ENCODE peak calls at places on chromosomes 2 and 18, in eight cellular contexts. Y is A673; W is endodermal cell; E is lower leg skin; H is activated CD8-positive, alpha-beta T cell treated with anti-CD3 and anti-CD28 coated beads for 36 hours; S is choroid plexus epithelial cell; P is progenitor cell of endocrine pancreas; V is AG10803. C is an unnamed sample.

GRCh38 chr18:8525692-8526091 is 83.5 kb upstream of the RAB12 start:
- DNase-seq in Y (no peak), W (peak), E (no peak), H (peak), S (no peak), P (no peak), V (no peak), C (no peak)

GRCh38 chr2:224723606-224724217 is 7.5 kb upstream of the CCDC195 start:
- DNase-seq in Y (no peak), W (no peak), E (no peak), H (no peak), S (peak), P (no peak), V (peak), C (peak)

GRCh38 chr2:185477452-185477851 is 261.2 kb upstream of the FSIP2 start:
- DNase-seq in Y (no peak), W (no peak), E (no peak), H (no peak), S (no peak), P (no peak), V (no peak), C (no peak)

GRCh38 chr2:36339819-36340218 is 15.8 kb upstream of the CRIM1 start:
- DNase-seq in Y (no peak), W (no peak), E (no peak), H (no peak), S (peak), P (no peak), V (peak), C (no peak)

GRCh38 chr18:46398005-46398404 is 259.0 kb downstream of the LOXHD1 start:
- DNase-seq in Y (no peak), W (no peak), E (no peak), H (no peak), S (no peak), P (no peak), V (no peak), C (no peak)

GRCh38 chr2:30577151-30577550 is 130.1 kb downstream of the LCLAT1 start:
- DNase-seq in Y (no peak), W (no peak), E (no peak), H (no peak), S (no peak), P (no peak), V (no peak), C (no peak)

GRCh38 chr18:63339920-63340484 is 20.4 kb upstream of the BCL2 start:
- DNase-seq in Y (peak), W (peak), E (no peak), H (peak), S (peak), P (no peak), V (peak), C (no peak)

GRCh38 chr2:166361351-166362153 is 14.2 kb downstream of the SCN9A start:
- DNase-seq in Y (peak), W (no peak), E (no peak), H (no peak), S (peak), P (no peak), V (peak), C (no peak)

GRCh38 chr2:134206573-134206972 is 47.3 kb upstream of the MGAT5 start:
- DNase-seq in Y (peak), W (no peak), E (no peak), H (peak), S (peak), P (no peak), V (peak), C (no peak)

GRCh38 chr2:12479042-12479601 is 237.6 kb upstream of the TRIB2 start:
- DNase-seq in Y (no peak), W (no peak), E (no peak), H (no peak), S (peak), P (no peak), V (no peak), C (no peak)

GRCh38 chr2:70733428-70734185 is 34.4 kb downstream of the ADD2 start:
- DNase-seq in Y (no peak), W (no peak), E (no peak), H (no peak), S (no peak), P (no peak), V (no peak), C (no peak)

GRCh38 chr2:201093573-201093972 is 21.8 kb downstream of the NDUFB3 start:
- DNase-seq in Y (no peak), W (no peak), E (no peak), H (no peak), S (peak), P (no peak), V (peak), C (no peak)

GRCh38 chr2:42063383-42064171 is 15.8 kb downstream of the PKDCC start:
- DNase-seq in Y (no peak), W (peak), E (no peak), H (no peak), S (peak), P (no peak), V (peak), C (no peak)

GRCh38 chr18:29512203-29512602 is 1335.3 kb upstream of the CDH2 start:
- DNase-seq in Y (no peak), W (no peak), E (no peak), H (no peak), S (no peak), P (no peak), V (no peak), C (no peak)

GRCh38 chr2:181178823-181179412 is 198.5 kb downstream of the UBE2E3 start:
- DNase-seq in Y (peak), W (peak), E (no peak), H (peak), S (peak), P (no peak), V (no peak), C (no peak)

GRCh38 chr2:47039913-47040562 is 115.1 kb downstream of the STPG4 start:
- DNase-seq in Y (no peak), W (no peak), E (no peak), H (no peak), S (no peak), P (no peak), V (no peak), C (no peak)

GRCh38 chr18:22286576-22286975 is 117.2 kb downstream of the GATA6 start:
- DNase-seq in Y (no peak), W (no peak), E (no peak), H (no peak), S (no peak), P (no peak), V (no peak), C (no peak)

GRCh38 chr2:108594982-108595464 is 60.8 kb downstream of the LIMS1 start:
- DNase-seq in Y (no peak), W (peak), E (no peak), H (peak), S (peak), P (no peak), V (peak), C (no peak)

GRCh38 chr2:64487256-64488049 is 33.5 kb downstream of the LGALSL start:
- DNase-seq in Y (no peak), W (peak), E (peak), H (no peak), S (no peak), P (no peak), V (no peak), C (no peak)

GRCh38 chr2:127661072-127661618 is 14.2 kb downstream of the LIMS2 start:
- DNase-seq in Y (no peak), W (no peak), E (no peak), H (no peak), S (peak), P (no peak), V (no peak), C (no peak)

GRCh38 chr18:74806073-74806472 is 208.4 kb downstream of the ZNF407 start:
- DNase-seq in Y (no peak), W (peak), E (no peak), H (no peak), S (no peak), P (no peak), V (no peak), C (no peak)

GRCh38 chr2:174781298-174781697 is 17.0 kb upstream of the CHRNA1 start:
- DNase-seq in Y (no peak), W (no peak), E (no peak), H (no peak), S (no peak), P (no peak), V (no peak), C (no peak)

GRCh38 chr2:212811946-212812345 is 273.3 kb upstream of the ERBB4 start:
- DNase-seq in Y (no peak), W (no peak), E (no peak), H (no peak), S (no peak), P (no peak), V (no peak), C (no peak)

GRCh38 chr2:48397846-48398245 is 132.1 kb upstream of the STON1 start:
- DNase-seq in Y (peak), W (peak), E (no peak), H (no peak), S (no peak), P (no peak), V (no peak), C (no peak)

GRCh38 chr18:67135981-67136380 is 380.5 kb downstream of the DSEL start:
- DNase-seq in Y (no peak), W (no peak), E (no peak), H (no peak), S (no peak), P (no peak), V (no peak), C (no peak)

GRCh38 chr2:200786423-200786822 is 25.3 kb upstream of the BZW1 start:
- DNase-seq in Y (no peak), W (no peak), E (no peak), H (no peak), S (peak), P (no peak), V (peak), C (no peak)

GRCh38 chr2:115650827-115651226 is 1208.4 kb downstream of the DPP10 start:
- DNase-seq in Y (no peak), W (no peak), E (no peak), H (no peak), S (no peak), P (no peak), V (no peak), C (no peak)
- TF ChIP-seq CTCF in Y (no peak), W (peak), E (no peak), H (no peak), S (no peak), P (peak), V (no peak), C (no peak)

DNA sequence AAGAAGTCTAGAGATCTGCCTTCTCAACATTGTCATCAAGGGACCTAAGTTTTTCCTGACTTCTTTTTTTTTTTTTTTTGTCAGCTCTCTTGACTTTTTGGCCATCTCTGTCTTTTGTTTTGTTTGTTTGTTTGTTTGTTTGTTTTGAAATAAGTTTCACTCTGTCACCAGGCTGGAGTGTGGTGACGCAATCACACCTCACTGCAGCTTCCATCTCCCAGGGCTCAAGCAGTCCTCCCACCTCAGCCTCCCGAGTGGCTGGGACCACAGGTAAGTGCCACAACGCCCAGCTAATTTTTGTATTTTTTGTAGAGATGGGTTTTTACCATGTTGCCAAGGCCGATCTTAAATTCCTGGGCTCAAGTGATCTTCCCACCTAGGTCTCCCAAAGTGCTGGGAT is 5.6 kb upstream of the PUS10 start:
- DNase-seq in Y (no peak), W (no peak), E (no peak), H (no peak), S (no peak), P (no peak), V (no peak), C (no peak)
- TF ChIP-seq CTCF in Y (no peak), W (no peak), E (no peak), H (no peak), S (no peak), P (no peak), V (no peak), C (no peak)

GRCh38 chr2:34736482-34736881 is 1137.4 kb upstream of the FAM98A start:
- DNase-seq in Y (no peak), W (no peak), E (no peak), H (no peak), S (no peak), P (no peak), V (no peak), C (no peak)

GRCh38 chr2:34734662-34735061 is 1135.6 kb upstream of the FAM98A start:
- DNase-seq in Y (no peak), W (no peak), E (no peak), H (no peak), S (no peak), P (no peak), V (no peak), C (no peak)

GRCh38 chr2:34734042-34734441 is 1134.9 kb upstream of the FAM98A start:
- DNase-seq in Y (no peak), W (no peak), E (no peak), H (no peak), S (no peak), P (no peak), V (no peak), C (no peak)

GRCh38 chr2:34738691-34739090 is 1139.6 kb upstream of the FAM98A start:
- DNase-seq in Y (peak), W (peak), E (no peak), H (no peak), S (no peak), P (no peak), V (no peak), C (no peak)
- TF ChIP-seq CTCF in Y (peak), W (peak), E (no peak), H (no peak), S (no peak), P (peak), V (no peak), C (peak)

DNA sequence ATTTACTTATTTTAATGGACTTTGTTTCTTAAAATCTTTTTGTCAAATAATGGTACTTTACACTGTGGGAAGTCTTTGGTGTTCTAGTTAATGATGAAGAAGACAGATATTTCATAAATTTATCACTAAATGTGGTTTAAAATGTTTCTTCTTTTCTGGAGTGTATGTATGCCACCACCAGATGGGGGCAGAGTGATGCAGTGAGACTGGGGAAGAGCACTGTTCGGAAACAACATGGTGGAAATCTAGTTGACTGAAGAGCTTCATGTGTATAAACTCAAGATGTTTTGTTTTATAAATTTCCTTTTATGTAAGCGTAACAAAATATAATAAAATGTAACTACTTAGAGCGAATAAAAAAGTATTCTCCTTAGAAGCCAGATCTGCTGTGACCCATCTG is 195.1 kb downstream of the KCNE4 start:
- DNase-seq in Y (peak), W (peak), E (no peak), H (peak), S (peak), P (no peak), V (peak), C (no peak)
- TF ChIP-seq CTCF in Y (peak), W (peak), E (no peak), H (no peak), S (peak), P (peak), V (peak), C (no peak)

DNA sequence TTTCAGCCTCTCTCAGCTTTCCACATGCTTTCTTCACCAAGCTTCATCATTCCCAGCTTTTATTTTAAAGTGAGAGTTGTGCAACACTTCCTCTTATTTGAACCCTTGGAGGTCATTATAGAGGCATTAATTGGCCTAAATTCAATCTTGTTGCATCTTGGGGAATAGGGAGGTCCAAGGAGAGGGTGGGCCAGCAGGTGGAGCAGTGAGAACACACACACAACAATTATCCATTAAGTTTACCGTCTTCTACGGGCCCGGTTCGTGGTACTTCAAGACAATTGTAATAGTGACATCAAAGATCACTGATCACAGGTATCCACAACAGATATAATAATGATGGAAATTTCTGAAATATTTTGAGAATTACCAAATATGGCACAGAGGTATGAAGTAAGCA is 457.2 kb upstream of the SMIM21 start:
- DNase-seq in Y (peak), W (peak), E (no peak), H (peak), S (no peak), P (no peak), V (no peak), C (no peak)
- TF ChIP-seq CTCF in Y (peak), W (peak), E (no peak), H (no peak), S (no peak), P (no peak), V (no peak), C (no peak)

C was measured in GM10248.